ENCODE peak calls at places on chromosomes 11 and 22, in five cellular contexts. C, P, K, M and E are unnamed samples.

GRCh38 chr22:29311468-29312217 is 3.9 kb downstream of the RASL10A start:
- DNase-seq in M (no peak), K (no peak), C (peak; percentile 19), P (no peak), E (no peak)

GRCh38 chr11:111528557-111528956 is 12.0 kb upstream of the LAYN start:
- DNase-seq in C (no peak), K (no peak), M (no peak), P (no peak), E (no peak)

GRCh38 chr11:88597387-88597786 is 259.9 kb upstream of the CTSC start:
- DNase-seq in C (no peak), K (no peak), P (no peak), M (no peak), E (no peak)

GRCh38 chr11:134355656-134356055 is 23.9 kb downstream of the GLB1L2 start:
- DNase-seq in M (no peak), C (no peak), K (no peak), P (no peak), E (no peak)

GRCh38 chr22:38843201-38843715 is 570 bp downstream of the NPTXR start:
- DNase-seq in K (peak; percentile 85), C (no peak), M (peak; percentile 60), P (peak; percentile 26), E (peak; percentile 39)

GRCh38 chr11:123702137-123702536 is 39.3 kb downstream of the ZNF202 start:
- DNase-seq in M (no peak), K (peak; percentile 17), C (no peak), P (no peak), E (no peak)

GRCh38 chr11:60570970-60571369 is 55.8 kb downstream of the MS4A13 start:
- DNase-seq in M (no peak), K (no peak), C (no peak), P (no peak), E (no peak)

GRCh38 chr11:128509990-128510389 is 77.4 kb downstream of the ETS1 start:
- DNase-seq in M (no peak), P (no peak), K (no peak), C (no peak), E (no peak)

GRCh38 chr11:7585816-7586215 is 72.0 kb downstream of the PPFIBP2 start:
- DNase-seq in M (no peak), P (no peak), K (no peak), C (no peak), E (no peak)

GRCh38 chr11:126596474-126596873 is 241.0 kb downstream of the ST3GAL4 start:
- DNase-seq in M (no peak), P (no peak), C (no peak), K (no peak), E (no peak)

GRCh38 chr11:131370090-131370751 is at the start of gene NTM:
- DNase-seq in C (peak; percentile 17), K (peak; percentile 69), P (no peak), M (no peak), E (peak; percentile 8)

GRCh38 chr11:134097146-134097545 is 28.3 kb downstream of the JAM3 start:
- DNase-seq in K (no peak), M (no peak), P (no peak), C (no peak), E (no peak)

GRCh38 chr11:75174781-75175370 is 24.0 kb downstream of the SLCO2B1 start:
- DNase-seq in P (no peak), C (peak; percentile 39), K (no peak), M (no peak), E (no peak)

GRCh38 chr11:67053896-67054850 is 2.5 kb upstream of the RHOD start:
- DNase-seq in M (peak; percentile 33), C (peak; percentile 47), K (peak; percentile 70), P (no peak), E (peak; percentile 70)

GRCh38 chr11:68959465-68960298 is 21.1 kb downstream of the MRGPRD start:
- DNase-seq in P (no peak), C (no peak), K (no peak), M (no peak), E (no peak)

GRCh38 chr22:37018086-37018814 is 997 bp downstream of the TST start:
- DNase-seq in K (no peak), M (no peak), C (peak; percentile 28), P (no peak), E (no peak)

GRCh38 chr11:497565-498296 is 9.3 kb downstream of the RNH1 start:
- DNase-seq in M (no peak), C (no peak), K (no peak), P (no peak), E (no peak)

GRCh38 chr22:27580311-27580897 is 221.2 kb downstream of the MN1 start:
- DNase-seq in P (no peak), K (no peak), M (no peak), C (no peak), E (no peak)

GRCh38 chr11:111793863-111794262 is 27.7 kb upstream of the PPP2R1B start:
- DNase-seq in P (no peak), K (peak; percentile 23), C (no peak), M (no peak), E (peak; percentile 89)

GRCh38 chr11:120385110-120385509 is 48.9 kb downstream of the ARHGEF12 start:
- DNase-seq in K (peak; percentile 12), C (no peak), P (no peak), M (no peak), E (no peak)

GRCh38 chr11:73317373-73317772 is 9.3 kb downstream of the ARHGEF17 start:
- DNase-seq in K (peak; percentile 76), P (no peak), C (no peak), M (no peak), E (peak; percentile 19)

GRCh38 chr22:26327306-26327705 is 101.8 kb upstream of the ASPHD2 start:
- DNase-seq in C (no peak), K (no peak), M (no peak), P (no peak), E (no peak)